ENCODE peak calls at places on chromosomes 7 and 10, in four cellular contexts. O is lower lobe of right lung, Y is pancreas, K is uterus. I is an unnamed sample. For H3K9me3, the result is how much of the 10 kb centered on the place peaks cover.

GRCh38 chr7:128838981-128839731 is 8.9 kb downstream of the FLNC start:
- DNase-seq in Y (peak), K (no peak), O (no peak), I (no peak)

GRCh38 chr10:77637474-77637985 is at the start of gene KCNMA1:
- DNase-seq in K (peak), Y (peak), O (peak), I (no peak)

GRCh38 chr7:47458486-47458885 is 123.4 kb downstream of the TNS3 start:
- DNase-seq in Y (no peak), K (no peak), O (no peak), I (no peak)

GRCh38 chr7:1922071-1922869 is 252.2 kb downstream of the ELFN1 start:
- DNase-seq in Y (peak), O (peak), K (peak), I (no peak)

GRCh38 chr7:30525409-30525808 is 20.8 kb upstream of the GGCT start:
- DNase-seq in O (no peak), K (no peak), Y (no peak), I (no peak)

GRCh38 chr10:120970595-120971529 is 119.7 kb downstream of the WDR11 start:
- DNase-seq in O (no peak), K (no peak), Y (no peak), I (no peak)

GRCh38 chr7:112556633-112557032 is 75.8 kb downstream of the LSMEM1 start:
- DNase-seq in K (no peak), Y (no peak), O (no peak), I (no peak)

GRCh38 chr7:26723140-26723539 is 141.2 kb downstream of the SKAP2 start:
- DNase-seq in K (no peak), O (no peak), Y (no peak), I (no peak)

GRCh38 chr10:112732277-112732891 is 217.7 kb upstream of the TCF7L2 start:
- DNase-seq in Y (no peak), K (no peak), O (no peak), I (no peak)

GRCh38 chr10:77458986-77459590 is 178.5 kb downstream of the KCNMA1 start:
- DNase-seq in K (no peak), Y (no peak), O (no peak), I (no peak)

GRCh38 chr10:67306588-67307205 is 380.9 kb downstream of the LRRTM3 start:
- DNase-seq in Y (no peak), K (no peak), O (no peak), I (no peak)

GRCh38 chr7:137324796-137325700 is 18.5 kb downstream of the PTN start:
- DNase-seq in Y (no peak), O (no peak), K (no peak), I (no peak)

GRCh38 chr7:74482629-74483401 is 29.1 kb downstream of the GTF2IRD1 start:
- DNase-seq in K (peak), Y (no peak), O (no peak), I (no peak)

GRCh38 chr10:94608530-94608929 is 62.9 kb downstream of the HELLS start:
- DNase-seq in K (no peak), Y (no peak), O (no peak), I (no peak)

GRCh38 chr10:71980181-71981023 is 16.2 kb downstream of the CHST3 start:
- DNase-seq in Y (no peak), K (peak), O (no peak), I (no peak)

GRCh38 chr10:27525819-27526218 is 21.7 kb downstream of the RAB18 start:
- DNase-seq in Y (no peak), O (no peak), K (no peak), I (no peak)

GRCh38 chr7:112546723-112547513 is 66.1 kb downstream of the LSMEM1 start:
- DNase-seq in Y (peak), K (no peak), O (no peak), I (no peak)

GRCh38 chr10:78642261-78642660 is 426.5 kb upstream of the ZMIZ1 start:
- DNase-seq in Y (no peak), O (no peak), K (no peak), I (no peak)

GRCh38 chr10:112456533-112456932 is 9.5 kb downstream of the VTI1A start:
- DNase-seq in O (no peak), K (no peak), Y (no peak), I (no peak)

GRCh38 chr10:97578171-97578844 is 5.7 kb downstream of the ANKRD2 start:
- DNase-seq in O (no peak), K (no peak), Y (no peak), I (no peak)

GRCh38 chr10:117543245-117543998 is 876 bp downstream of the EMX2 start:
- DNase-seq in Y (peak), O (no peak), K (peak), I (no peak)

GRCh38 chr10:117541405-117541908 is 1.1 kb upstream of the EMX2 start:
- DNase-seq in O (no peak), Y (no peak), K (peak), I (no peak)

GRCh38 chr10:117540640-117541404 is 1.7 kb upstream of the EMX2 start:
- DNase-seq in K (no peak), O (no peak), Y (no peak), I (no peak)

GRCh38 chr10:117542706-117543244 is at the start of gene EMX2:
- DNase-seq in Y (no peak), O (no peak), K (no peak), I (no peak)

GRCh38 chr10:117541909-117542705 is 439 bp upstream of the EMX2 start:
- DNase-seq in K (peak), Y (peak), O (no peak), I (no peak)
- H3K9me3 ChIP-seq in K (under half), Y (under half), O (under half), I (under half)

DNA sequence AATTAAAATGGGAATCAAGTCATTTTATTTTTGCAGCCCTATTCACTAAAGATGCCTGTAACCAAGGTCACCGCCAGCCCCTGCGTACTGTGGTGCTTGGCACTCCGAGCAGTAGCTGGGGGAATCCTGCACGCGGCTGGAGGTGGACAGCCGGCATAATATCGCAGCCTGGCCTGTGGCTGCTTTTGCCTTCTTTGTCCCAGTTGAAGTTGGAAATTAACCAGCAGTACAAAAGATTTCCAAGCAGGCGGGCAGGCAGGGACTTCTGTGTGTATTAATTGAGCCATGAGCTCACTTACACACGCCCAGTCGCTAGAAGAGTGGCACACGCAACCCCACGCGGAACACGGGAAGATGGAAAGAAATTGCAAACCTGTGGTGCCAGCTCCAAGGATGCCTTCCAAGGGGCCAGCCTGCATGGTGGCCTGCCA is 205.5 kb downstream of the EBF3 start:
- DNase-seq in Y (no peak), K (peak), O (peak), I (no peak)
- H3K9me3 ChIP-seq in Y (under half), K (under half), O (under half), I (under half)

GRCh38 chr10:12572281-12572680 is 222.9 kb downstream of the CAMK1D start:
- DNase-seq in K (no peak), Y (no peak), O (no peak), I (no peak)
- H3K9me3 ChIP-seq in K (under half), Y (under half), O (under half), I (under half)

GRCh38 chr7:4017785-4018184 is 664.3 kb upstream of the FOXK1 start:
- DNase-seq in O (no peak), K (no peak), Y (no peak), I (no peak)
- H3K9me3 ChIP-seq in O (under half), K (under half), Y (under half), I (under half)

DNA sequence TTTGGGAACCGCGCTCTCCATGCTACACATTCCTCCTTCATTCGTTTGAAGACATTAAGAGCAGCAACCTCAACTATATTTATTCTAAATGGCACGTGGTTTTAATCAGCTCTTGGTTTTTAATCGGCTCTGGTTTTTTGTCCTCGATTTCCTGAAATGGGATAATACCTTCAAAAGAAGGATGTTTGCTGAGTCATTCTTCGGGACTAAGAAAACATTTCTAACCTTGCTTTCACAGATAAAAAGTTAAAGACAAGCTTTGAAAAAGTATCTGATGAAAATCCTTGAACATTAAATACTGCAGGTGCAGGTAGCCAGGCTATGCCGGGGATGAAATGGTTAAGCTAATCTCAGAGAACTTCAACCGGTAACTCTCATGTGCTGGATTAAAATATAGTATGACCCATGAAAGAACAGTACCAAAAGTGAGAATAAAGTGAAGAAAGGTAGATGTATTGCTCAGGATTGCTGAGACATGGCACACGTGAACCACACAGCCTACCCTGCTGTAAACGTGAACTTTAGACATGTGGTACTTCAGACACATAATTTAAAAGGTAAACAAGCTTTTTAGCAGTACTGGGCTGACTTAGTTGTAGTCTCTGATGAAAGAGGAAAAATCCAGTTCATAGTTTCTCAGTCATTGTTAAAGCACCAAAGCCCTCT is 89.0 kb downstream of the PTPRN2 start:
- DNase-seq in O (no peak), Y (no peak), K (no peak), I (no peak)
- H3K9me3 ChIP-seq in O (under half), Y (under half), K (under half), I (under half)

GRCh38 chr10:30940279-30940678 is 91.4 kb downstream of the ZNF438 start:
- DNase-seq in K (no peak), Y (no peak), O (no peak), I (no peak)
- H3K9me3 ChIP-seq in K (under half), Y (under half), O (under half), I (under half)

GRCh38 chr7:157815061-157816022 is 478.5 kb downstream of the DNAJB6 start:
- DNase-seq in K (no peak), O (peak), Y (peak), I (no peak)

GRCh38 chr7:157811946-157812345 is 475.1 kb downstream of the DNAJB6 start:
- DNase-seq in Y (peak), O (peak), K (no peak), I (no peak)

GRCh38 chr7:157809863-157810851 is 473.4 kb downstream of the DNAJB6 start:
- DNase-seq in K (no peak), Y (peak), O (peak), I (no peak)

GRCh38 chr7:157813741-157814661 is 477.2 kb downstream of the DNAJB6 start:
- DNase-seq in O (peak), Y (peak), K (no peak), I (no peak)

DNA sequence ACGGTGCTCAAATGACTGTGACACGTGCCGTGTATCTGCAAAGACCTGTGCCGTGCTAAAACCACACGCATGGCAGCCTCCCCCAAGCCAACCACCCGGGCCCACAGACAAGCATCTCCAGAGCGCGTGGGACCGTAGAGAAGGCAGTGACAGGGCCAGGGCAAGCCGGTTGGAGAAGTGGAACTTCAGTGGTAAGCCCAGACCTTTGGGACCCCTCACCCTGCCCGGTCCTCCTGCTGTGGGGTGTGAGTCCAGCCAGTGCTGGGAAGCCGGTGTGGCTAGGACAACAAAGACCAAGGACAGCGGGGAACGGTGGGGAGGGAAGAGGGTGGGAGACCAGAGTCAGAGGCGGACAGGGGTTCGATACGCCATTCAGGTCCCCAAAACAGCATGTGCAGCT is 476.2 kb downstream of the DNAJB6 start:
- DNase-seq in Y (peak), O (peak), K (no peak), I (no peak)
- H3K9me3 ChIP-seq in Y (under half), O (under half), K (under half), I (under half)